ENCODE peak calls at places on chromosome 14, in nine cellular contexts. W is testis; A is IMR-90; R is CD8-positive, alpha-beta T cell; X is effector memory CD4-positive, alpha-beta T cell; O is gastrocnemius medialis; N is hepatocyte; J is esophagus muscularis mucosa; I is H1. Y is an unnamed sample. For H3K9me3, the result is how much of the 10 kb centered on the place peaks cover.

GRCh38 chr14:53696217-53696965 is 260.2 kb downstream of the BMP4 start:
- DNase-seq in W (no peak), A (peak), R (no peak), X (no peak), O (no peak), N (peak), J (no peak), I (no peak), Y (no peak)

GRCh38 chr14:54446201-54446693 is 5.1 kb upstream of the CNIH1 start:
- DNase-seq in W (peak), A (no peak), R (no peak), X (no peak), O (no peak), N (peak), J (no peak), I (no peak), Y (peak)

GRCh38 chr14:51596473-51596870 is 55.2 kb upstream of the FRMD6 start:
- DNase-seq in W (no peak), A (no peak), R (no peak), X (no peak), O (no peak), N (no peak), J (no peak), I (no peak), Y (no peak)

GRCh38 chr14:87628129-87628528 is 364.9 kb downstream of the GALC start:
- DNase-seq in W (peak), A (peak), R (no peak), X (no peak), O (no peak), N (peak), J (peak), I (no peak), Y (peak)

GRCh38 chr14:73661872-73662271 is 17.1 kb downstream of the DNAL1 start:
- DNase-seq in W (no peak), A (peak), R (no peak), X (no peak), O (no peak), N (no peak), J (no peak), I (no peak), Y (no peak)

GRCh38 chr14:38873923-38874612 is 229.0 kb downstream of the SEC23A start:
- DNase-seq in W (no peak), A (no peak), R (no peak), X (no peak), O (no peak), N (no peak), J (no peak), I (no peak), Y (no peak)

GRCh38 chr14:61196034-61196433 is 85.1 kb downstream of the TMEM30B start:
- DNase-seq in W (no peak), A (no peak), R (no peak), X (no peak), O (no peak), N (no peak), J (no peak), I (no peak), Y (no peak)

GRCh38 chr14:102902523-102903247 is 19.8 kb upstream of the AMN start:
- DNase-seq in W (no peak), A (no peak), R (no peak), X (no peak), O (no peak), N (no peak), J (no peak), I (no peak), Y (no peak)

GRCh38 chr14:30108975-30109700 is 181.5 kb upstream of the PRKD1 start:
- DNase-seq in W (no peak), A (peak), R (no peak), X (no peak), O (no peak), N (no peak), J (no peak), I (no peak), Y (no peak)

GRCh38 chr14:32109676-32110075 is 32.6 kb downstream of the ARHGAP5 start:
- DNase-seq in W (no peak), A (peak), R (no peak), X (no peak), O (no peak), N (no peak), J (no peak), I (no peak), Y (no peak)

GRCh38 chr14:99715266-99716000 is 31.3 kb downstream of the CYP46A1 start:
- DNase-seq in W (no peak), A (no peak), R (no peak), X (no peak), O (no peak), N (peak), J (peak), I (peak), Y (no peak)

GRCh38 chr14:38290601-38291190 is 34.8 kb upstream of the CLEC14A start:
- DNase-seq in W (no peak), A (peak), R (no peak), X (no peak), O (no peak), N (peak), J (no peak), I (no peak), Y (no peak)

GRCh38 chr14:103108749-103109207 is 14.3 kb downstream of the EXOC3L4 start:
- DNase-seq in W (no peak), A (peak), R (no peak), X (no peak), O (no peak), N (no peak), J (no peak), I (no peak), Y (peak)

GRCh38 chr14:67776653-67777322 is 39.6 kb downstream of the ZFYVE26 start:
- DNase-seq in W (no peak), A (no peak), R (no peak), X (no peak), O (no peak), N (no peak), J (no peak), I (no peak), Y (no peak)

GRCh38 chr14:53515264-53515663 is 362.1 kb upstream of the DDHD1 start:
- DNase-seq in W (no peak), A (peak), R (no peak), X (no peak), O (no peak), N (no peak), J (no peak), I (no peak), Y (no peak)

GRCh38 chr14:47790477-47790876 is 115.1 kb upstream of the MDGA2 start:
- DNase-seq in W (no peak), A (no peak), R (no peak), X (no peak), O (no peak), N (no peak), J (no peak), I (no peak), Y (no peak)

GRCh38 chr14:68397371-68397779 is 395.5 kb downstream of the ZFP36L1 start:
- DNase-seq in W (peak), A (no peak), R (no peak), X (no peak), O (peak), N (peak), J (no peak), I (no peak), Y (peak)

GRCh38 chr14:59848671-59849070 is 21.9 kb downstream of the RTN1 start:
- DNase-seq in W (no peak), A (no peak), R (no peak), X (no peak), O (no peak), N (no peak), J (no peak), I (no peak), Y (no peak)

DNA sequence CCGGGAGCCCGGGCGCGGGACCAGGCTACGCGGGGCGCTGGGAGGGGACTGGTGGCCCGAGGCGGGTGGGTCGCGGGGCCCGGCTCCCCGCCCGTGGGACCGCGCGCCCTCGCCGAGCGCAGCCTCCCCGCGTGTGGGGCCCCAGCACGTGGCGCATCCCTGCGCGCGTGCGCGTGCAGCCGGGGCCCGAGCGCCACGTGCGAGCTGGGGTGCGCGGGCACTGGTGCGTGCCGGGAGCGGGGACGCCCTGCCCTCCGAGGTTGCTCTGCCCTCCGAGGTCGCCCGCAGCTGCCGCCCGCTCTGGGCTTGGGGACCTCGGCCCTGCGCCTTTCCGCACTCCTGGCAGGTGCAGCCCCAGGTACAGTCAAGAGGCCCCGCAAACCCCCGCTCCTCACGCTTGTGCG is 365 bp upstream of the CCDC88C start:
- DNase-seq in W (peak), A (no peak), R (peak), X (peak), O (no peak), N (peak), J (no peak), I (peak), Y (no peak)
- H3K27ac ChIP-seq in W (no peak), A (no peak), R (peak), X (peak), O (no peak), N (no peak), J (peak), I (no peak), Y (peak)

GRCh38 chr14:35401853-35402252 is 2.7 kb downstream of the NFKBIA start:
- DNase-seq in W (no peak), A (peak), R (no peak), X (no peak), O (no peak), N (no peak), J (no peak), I (no peak), Y (peak)

GRCh38 chr14:35402323-35403084 is 2.0 kb downstream of the NFKBIA start:
- DNase-seq in W (no peak), A (peak), R (peak), X (no peak), O (peak), N (no peak), J (no peak), I (no peak), Y (no peak)

GRCh38 chr14:35401422-35401729 is 3.2 kb downstream of the NFKBIA start:
- DNase-seq in W (no peak), A (no peak), R (no peak), X (no peak), O (no peak), N (no peak), J (no peak), I (no peak), Y (no peak)

GRCh38 chr14:35399083-35399807 is 5.3 kb downstream of the NFKBIA start:
- DNase-seq in W (no peak), A (no peak), R (no peak), X (no peak), O (no peak), N (peak), J (no peak), I (no peak), Y (no peak)

DNA sequence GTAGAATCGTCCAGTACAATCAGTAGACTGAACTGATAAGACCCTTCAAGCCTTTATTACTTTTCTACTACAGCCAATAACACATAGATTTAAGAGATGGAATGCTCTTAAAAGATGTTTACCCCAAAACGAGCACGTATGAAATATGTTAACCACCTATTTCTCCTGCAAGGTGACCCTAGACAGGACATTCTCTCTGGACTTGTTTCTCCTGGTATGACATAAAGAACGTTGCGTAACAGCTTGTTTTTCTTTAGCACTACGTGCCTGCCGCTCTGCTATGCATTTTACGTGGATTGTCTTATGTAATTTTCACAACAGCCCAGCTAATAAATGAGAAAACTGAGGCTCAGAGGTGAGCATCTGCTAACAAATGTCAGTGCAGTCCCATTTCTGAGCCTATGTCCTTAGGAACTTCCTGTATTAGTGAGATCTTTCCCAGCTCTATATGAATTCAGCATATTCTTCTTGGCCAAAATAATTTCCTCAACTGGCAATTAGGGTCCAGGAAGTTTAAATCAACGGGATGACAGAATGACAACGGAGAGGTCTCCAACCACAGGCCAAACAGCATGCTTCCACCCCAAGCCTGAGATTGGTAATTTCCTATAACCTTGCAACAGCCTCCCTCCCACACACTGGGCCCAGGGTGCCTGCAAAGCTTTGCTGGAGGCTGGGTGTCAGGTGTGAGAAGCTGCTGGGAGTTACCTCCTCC is 3.7 kb downstream of the NFKBIA start:
- DNase-seq in W (no peak), A (no peak), R (peak), X (peak), O (no peak), N (peak), J (no peak), I (no peak), Y (no peak)
- H3K9me3 ChIP-seq in W (under half), A (under half), R (under half), X (under half), O (under half), N (under half), J (under half), I (under half), Y (under half)

GRCh38 chr14:64760146-64760755 is 56.0 kb downstream of the PLEKHG3 start:
- DNase-seq in W (peak), A (peak), R (peak), X (peak), O (no peak), N (peak), J (no peak), I (peak), Y (peak)

GRCh38 chr14:64760916-64761315 is 56.7 kb downstream of the PLEKHG3 start:
- DNase-seq in W (no peak), A (no peak), R (no peak), X (no peak), O (no peak), N (no peak), J (no peak), I (no peak), Y (peak)

GRCh38 chr14:64762044-64763034 is 58.1 kb downstream of the PLEKHG3 start:
- DNase-seq in W (peak), A (peak), R (peak), X (peak), O (peak), N (peak), J (no peak), I (no peak), Y (peak)

GRCh38 chr14:64763089-64763782 is 59.0 kb downstream of the PLEKHG3 start:
- DNase-seq in W (no peak), A (no peak), R (no peak), X (no peak), O (no peak), N (no peak), J (no peak), I (no peak), Y (no peak)

DNA sequence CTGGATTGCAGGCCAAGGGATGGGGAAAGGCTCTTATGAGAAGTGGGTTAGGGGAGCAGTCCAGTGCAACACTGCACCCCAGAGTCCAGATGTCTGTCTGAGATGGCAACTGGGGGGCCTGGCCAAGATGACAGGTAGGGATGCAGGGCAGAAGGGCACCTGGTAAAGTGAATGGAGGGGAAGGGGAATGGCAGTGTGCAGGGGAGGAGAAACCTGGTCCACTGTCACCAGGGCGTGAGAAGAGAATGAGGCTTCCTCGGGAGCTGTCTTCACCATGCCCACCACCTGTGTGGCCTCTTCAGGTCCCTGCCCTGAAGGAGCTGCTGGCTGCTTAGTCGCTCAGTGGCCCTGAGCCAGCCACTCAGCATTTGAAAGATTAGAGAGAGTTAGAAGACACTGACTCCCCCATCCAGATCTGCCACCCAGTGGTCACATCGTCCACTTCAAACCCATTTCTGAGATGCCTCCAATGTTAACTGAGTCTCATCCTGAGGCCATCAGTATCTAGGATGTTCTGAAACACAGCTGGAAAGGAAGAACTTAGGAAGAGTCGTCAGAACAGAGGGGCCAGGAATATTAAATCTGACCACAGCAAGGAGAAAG is 57.3 kb downstream of the PLEKHG3 start:
- DNase-seq in W (peak), A (peak), R (no peak), X (no peak), O (no peak), N (peak), J (no peak), I (no peak), Y (peak)
- H3K27ac ChIP-seq in W (peak), A (peak), R (no peak), X (no peak), O (peak), N (peak), J (peak), I (no peak), Y (peak)

GRCh38 chr14:27389402-27389801 is 791.6 kb upstream of the NOVA1 start:
- DNase-seq in W (no peak), A (no peak), R (no peak), X (no peak), O (no peak), N (no peak), J (no peak), I (no peak), Y (no peak)

GRCh38 chr14:27386391-27386790 is 788.6 kb upstream of the NOVA1 start:
- DNase-seq in W (no peak), A (no peak), R (no peak), X (no peak), O (no peak), N (no peak), J (no peak), I (no peak), Y (no peak)

GRCh38 chr14:27387458-27387857 is 789.6 kb upstream of the NOVA1 start:
- DNase-seq in W (no peak), A (no peak), R (no peak), X (no peak), O (no peak), N (no peak), J (no peak), I (no peak), Y (no peak)

GRCh38 chr14:27384124-27384523 is 786.3 kb upstream of the NOVA1 start:
- DNase-seq in W (no peak), A (no peak), R (no peak), X (no peak), O (no peak), N (no peak), J (no peak), I (no peak), Y (no peak)
- H3K9me3 ChIP-seq in W (under half), A (under half), R (under half), X (under half), O (under half), N (under half), J (under half), I (under half), Y (under half)

GRCh38 chr14:92726933-92727262 is 21.5 kb downstream of the LGMN start:
- DNase-seq in W (no peak), A (no peak), R (no peak), X (no peak), O (no peak), N (no peak), J (no peak), I (no peak), Y (no peak)
- H3K27ac ChIP-seq in W (peak), A (no peak), R (no peak), X (no peak), O (no peak), N (peak), J (no peak), I (no peak), Y (no peak)

GRCh38 chr14:106390401-106390800 is 864.0 kb downstream of the TMEM121 start:
- DNase-seq in W (no peak), A (no peak), R (no peak), X (no peak), O (no peak), N (no peak), J (no peak), I (no peak), Y (no peak)
- H3K9me3 ChIP-seq in W (under half), A (under half), R (under half), X (under half), O (under half), N (under half), J (under half), I (half or more), Y (under half)

GRCh38 chr14:41285193-41285748 is 321.4 kb upstream of the LRFN5 start:
- DNase-seq in W (peak), A (peak), R (no peak), X (no peak), O (no peak), N (peak), J (no peak), I (peak), Y (no peak)
- H3K27ac ChIP-seq in W (no peak), A (no peak), R (no peak), X (no peak), O (no peak), N (no peak), J (no peak), I (no peak), Y (no peak)

DNA sequence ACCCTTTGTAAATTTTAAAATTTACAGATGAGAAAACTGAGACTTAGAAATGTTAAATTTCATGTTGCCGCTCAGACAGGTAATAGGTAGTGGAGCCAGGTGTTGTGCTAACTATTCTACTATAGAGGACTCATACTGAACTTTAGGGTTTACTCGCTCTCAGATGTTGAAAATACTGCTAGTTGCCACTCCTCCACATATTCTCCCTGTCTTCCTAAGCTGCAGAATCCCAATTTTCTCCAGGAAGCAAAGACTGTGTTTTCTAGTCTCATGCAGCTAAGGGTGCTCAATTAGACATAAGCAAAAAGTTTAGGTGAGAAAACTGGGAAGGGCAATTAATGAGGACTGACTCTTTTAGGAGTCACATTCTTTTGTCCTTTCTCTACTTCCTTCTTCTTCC is 612.3 kb downstream of the KCNH5 start:
- DNase-seq in W (no peak), A (no peak), R (no peak), X (no peak), O (no peak), N (no peak), J (no peak), I (no peak), Y (no peak)
- H3K9me3 ChIP-seq in W (under half), A (under half), R (under half), X (under half), O (under half), N (under half), J (under half), I (under half), Y (under half)

GRCh38 chr14:50421499-50421898 is 24.8 kb upstream of the CDKL1 start:
- DNase-seq in W (no peak), A (no peak), R (no peak), X (no peak), O (no peak), N (no peak), J (no peak), I (no peak), Y (no peak)

GRCh38 chr14:50423529-50423928 is 26.8 kb upstream of the CDKL1 start:
- DNase-seq in W (no peak), A (no peak), R (no peak), X (no peak), O (no peak), N (no peak), J (no peak), I (no peak), Y (no peak)

GRCh38 chr14:50417853-50418252 is 21.2 kb upstream of the CDKL1 start:
- DNase-seq in W (no peak), A (peak), R (no peak), X (no peak), O (no peak), N (no peak), J (no peak), I (no peak), Y (no peak)
- H3K27ac ChIP-seq in W (no peak), A (peak), R (no peak), X (no peak), O (no peak), N (no peak), J (no peak), I (no peak), Y (no peak)